ENCODE peak calls at places on chromosomes 5 and 9, in nine cellular contexts. C is pancreas, D is tibial artery, Q is PC-9, L is neuronal stem cell, B is lower lobe of right lung, Z is uterus, J is Karpas-422, V is colonic mucosa. A is an unnamed sample.
A peak's percentile ranks its signal among the peaks of the same experiment; 100 is the strongest.

GRCh38 chr5:172095368-172095960 is 89.0 kb upstream of the FBXW11 start:
- DNase-seq in V (no peak), Q (no peak), B (no peak), L (no peak), J (no peak), D (no peak), C (no peak), Z (no peak), A (no peak)

GRCh38 chr5:170633235-170634041 is 129.6 kb downstream of the KCNIP1 start:
- DNase-seq in V (peak; percentile 32), D (peak; percentile 60), Z (peak; percentile 85), B (no peak), Q (peak; percentile 61), J (peak; percentile 57), L (peak; percentile 79), C (peak; percentile 39), A (peak; percentile 97)

GRCh38 chr9:18739641-18740318 is 265.8 kb downstream of the ADAMTSL1 start:
- DNase-seq in J (no peak), C (no peak), L (no peak), B (no peak), Q (no peak), Z (no peak), V (no peak), D (no peak), A (no peak)

GRCh38 chr5:76363385-76364261 is 39.5 kb upstream of the IQGAP2 start:
- DNase-seq in B (no peak), D (no peak), L (no peak), J (peak; percentile 54), V (peak; percentile 84), Z (no peak), Q (no peak), C (peak; percentile 76), A (peak; percentile 60)

GRCh38 chr9:104993291-104993963 is 65.5 kb upstream of the ABCA1 start:
- DNase-seq in C (peak; percentile 52), J (no peak), D (peak; percentile 93), Q (peak; percentile 83), B (peak; percentile 79), Z (peak; percentile 83), V (peak; percentile 46), L (peak; percentile 87), A (peak; percentile 91)

GRCh38 chr9:33852216-33852826 is 35.4 kb downstream of the UBE2R2 start:
- DNase-seq in B (peak; percentile 66), Z (peak; percentile 59), V (peak; percentile 82), C (peak; percentile 73), L (peak; percentile 5), J (peak; percentile 71), Q (peak; percentile 35), D (peak; percentile 83), A (peak; percentile 56)

GRCh38 chr5:377326-377981 is 55.9 kb downstream of the AHRR start:
- DNase-seq in L (no peak), Q (peak; percentile 1), C (no peak), B (peak; percentile 28), D (peak; percentile 7), J (no peak), V (peak; percentile 14), Z (peak; percentile 3), A (no peak)

GRCh38 chr5:147689436-147689835 is 93.1 kb downstream of the JAKMIP2 start:
- DNase-seq in Q (no peak), Z (no peak), D (no peak), L (no peak), B (no peak), C (no peak), V (no peak), J (no peak), A (no peak)

GRCh38 chr9:87498046-87498815 is 564 bp downstream of the DAPK1 start:
- DNase-seq in Z (peak; percentile 30), B (peak; percentile 70), D (no peak), V (peak; percentile 43), J (no peak), Q (peak; percentile 69), L (peak; percentile 66), C (peak; percentile 74), A (peak; percentile 63)

GRCh38 chr9:69564557-69564956 is 107.6 kb downstream of the APBA1 start:
- DNase-seq in C (no peak), B (no peak), L (no peak), V (no peak), Q (no peak), D (no peak), J (no peak), Z (no peak), A (no peak)

GRCh38 chr5:39526914-39527477 is 102.2 kb upstream of the DAB2 start:
- DNase-seq in D (peak; percentile 32), V (peak; percentile 45), L (no peak), Z (no peak), C (no peak), Q (no peak), B (no peak), J (no peak), A (peak; percentile 54)

GRCh38 chr5:65774346-65774745 is 52.3 kb downstream of the NLN start:
- DNase-seq in V (no peak), Z (no peak), C (no peak), L (no peak), D (no peak), J (no peak), B (no peak), Q (no peak), A (peak; percentile 60)

GRCh38 chr9:103867886-103868285 is 226.2 kb upstream of the SMC2 start:
- DNase-seq in V (no peak), J (no peak), Z (no peak), L (no peak), Q (no peak), D (no peak), C (no peak), B (no peak), A (no peak)

GRCh38 chr9:118686940-118687339 is 682.3 kb downstream of the BRINP1 start:
- DNase-seq in D (no peak), B (no peak), Z (no peak), Q (no peak), C (no peak), J (no peak), L (no peak), V (no peak), A (no peak)

GRCh38 chr9:125537442-125538091 is 169.4 kb downstream of the MAPKAP1 start:
- DNase-seq in C (no peak), V (no peak), Q (no peak), Z (no peak), J (no peak), D (no peak), B (no peak), L (no peak), A (no peak)
- H3K27ac ChIP-seq in C (no peak overlapping the region), V (no peak overlapping the region), Q (peak overlapping the region; percentile 94), Z (no peak overlapping the region), J (no peak overlapping the region), D (no peak overlapping the region), B (peak overlapping the region; percentile 28), L (no peak overlapping the region), A (no peak overlapping the region)

GRCh38 chr5:141966275-141966962 is 2.5 kb upstream of the RNF14 start:
- DNase-seq in J (no peak), Q (no peak), B (no peak), L (no peak), C (no peak), V (no peak), Z (no peak), D (no peak), A (no peak)
- H3K4me1 ChIP-seq in J (peaks cover 43% of the 10 kb centered on the region), Q (peaks cover 20% of the 10 kb centered on the region), B (peaks cover 17% of the 10 kb centered on the region), L (peaks cover 1% of the 10 kb centered on the region), C (peaks cover 15% of the 10 kb centered on the region), V (peaks cover 3% of the 10 kb centered on the region), Z (peaks cover 8% of the 10 kb centered on the region), D (peaks cover 3% of the 10 kb centered on the region), A (peaks cover 14% of the 10 kb centered on the region)

GRCh38 chr5:138738399-138738798 is 14.8 kb upstream of the CTNNA1 start:
- DNase-seq in D (no peak), Q (no peak), Z (no peak), C (no peak), V (no peak), J (no peak), B (no peak), L (no peak), A (no peak)
- H3K27ac ChIP-seq in D (no peak overlapping the region), Q (no peak overlapping the region), Z (no peak overlapping the region), C (no peak overlapping the region), V (no peak overlapping the region), J (no peak overlapping the region), B (no peak overlapping the region), L (no peak overlapping the region), A (no peak overlapping the region)

GRCh38 chr9:130905125-130905901 is 8.7 kb upstream of the QRFP start:
- DNase-seq in Z (no peak), D (no peak), J (no peak), B (no peak), C (no peak), V (no peak), Q (no peak), L (no peak), A (no peak)

GRCh38 chr9:130908878-130909356 is 12.3 kb upstream of the QRFP start:
- DNase-seq in D (no peak), J (no peak), Z (no peak), V (no peak), Q (no peak), C (no peak), B (no peak), L (no peak), A (no peak)

GRCh38 chr9:130905902-130906726 is 9.5 kb upstream of the QRFP start:
- DNase-seq in L (no peak), B (no peak), Z (no peak), D (no peak), Q (no peak), J (no peak), V (no peak), C (no peak), A (no peak)

GRCh38 chr9:130906727-130907416 is 10.3 kb upstream of the QRFP start:
- DNase-seq in B (no peak), D (no peak), L (no peak), C (no peak), Q (no peak), J (no peak), V (no peak), Z (no peak), A (no peak)

GRCh38 chr9:130908129-130908877 is 11.7 kb upstream of the QRFP start:
- DNase-seq in J (no peak), Z (no peak), D (no peak), V (no peak), B (no peak), L (no peak), C (no peak), Q (no peak), A (no peak)
- H3K4me1 ChIP-seq in J (no peaks in the 10 kb centered on the region), Z (no peaks in the 10 kb centered on the region), D (peaks cover under 1% of the 10 kb centered on the region), V (no peaks in the 10 kb centered on the region), B (no peaks in the 10 kb centered on the region), L (peaks cover 6% of the 10 kb centered on the region), C (no peaks in the 10 kb centered on the region), Q (peaks cover 4% of the 10 kb centered on the region), A (no peaks in the 10 kb centered on the region)

DNA sequence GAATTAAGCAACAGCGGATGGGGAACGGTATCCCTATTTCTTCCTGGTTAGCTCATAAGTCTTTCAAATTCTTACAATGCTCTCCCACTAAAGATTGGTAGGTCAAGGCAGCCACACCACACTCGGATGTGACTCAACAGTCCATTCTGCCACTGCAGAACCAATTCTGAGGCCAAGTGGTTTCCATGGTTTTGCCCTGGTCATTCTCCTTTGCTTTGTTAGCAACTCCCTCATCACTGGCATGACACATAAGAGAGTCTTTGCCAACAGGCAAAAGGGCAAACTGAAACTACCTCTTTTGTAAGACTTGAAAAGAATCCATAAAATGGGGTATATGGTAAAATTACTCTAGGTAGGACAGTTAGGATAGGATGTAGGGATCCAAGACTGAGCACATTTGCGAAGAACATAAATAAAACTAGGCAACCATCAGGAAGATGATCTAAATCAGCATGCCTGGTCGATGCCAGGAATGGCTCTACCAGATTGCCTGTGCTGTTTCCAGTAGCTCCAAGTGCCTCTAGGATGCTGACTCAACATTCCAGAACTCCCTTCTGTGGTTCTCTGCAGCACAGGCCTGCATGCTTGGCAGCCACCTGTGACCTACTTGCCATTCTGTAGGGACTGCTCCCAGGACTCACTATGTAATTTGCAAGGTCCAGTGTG is 105.4 kb downstream of the DCP2 start:
- DNase-seq in L (no peak), B (no peak), Q (no peak), Z (no peak), C (no peak), V (no peak), J (no peak), D (no peak), A (peak; percentile 69)
- H3K27ac ChIP-seq in L (no peak overlapping the region), B (no peak overlapping the region), Q (no peak overlapping the region), Z (no peak overlapping the region), C (no peak overlapping the region), V (no peak overlapping the region), J (no peak overlapping the region), D (no peak overlapping the region), A (no peak overlapping the region)